ENCODE peak calls at places on chromosomes 7 and 10, in nine cellular contexts. Y is activated effector memory CD4-positive, alpha-beta T cell treated with anti-CD3 and anti-CD28 coated beads, Interleukin-2, amount 50 U/mL, for 16 hours; J is nephron progenitor cell; A is C1 segment of cervical spinal cord; R is NCI-H446; U is activated naive CD4-positive, alpha-beta T cell; K is stromal cell of bone marrow; S is hypothalamus; Z is naive B cell. E is an unnamed sample.

GRCh38 chr10:7471720-7472367 is 61.0 kb upstream of the SFMBT2 start:
- DNase-seq in S (no peak), Y (no peak), J (no peak), A (no peak), Z (peak), K (no peak), U (no peak), R (no peak), E (no peak)

GRCh38 chr10:311901-312665 is 176.8 kb downstream of the ZMYND11 start:
- DNase-seq in A (no peak), R (no peak), S (no peak), U (no peak), Z (peak), J (no peak), K (no peak), Y (no peak), E (no peak)

GRCh38 chr7:83060218-83060617 is 102.5 kb downstream of the PCLO start:
- DNase-seq in A (no peak), R (peak), J (no peak), Z (no peak), U (no peak), S (no peak), K (no peak), Y (no peak), E (peak)

GRCh38 chr10:58691528-58691927 is 178.9 kb downstream of the BICC1 start:
- DNase-seq in K (no peak), S (no peak), U (no peak), Z (no peak), J (no peak), Y (no peak), R (no peak), A (no peak), E (no peak)

GRCh38 chr7:133854739-133855138 is 272.4 kb upstream of the LRGUK start:
- DNase-seq in R (peak), J (no peak), S (no peak), K (no peak), U (no peak), Y (no peak), A (no peak), Z (no peak), E (no peak)

GRCh38 chr10:7436490-7437100 is 25.8 kb upstream of the SFMBT2 start:
- DNase-seq in Y (no peak), K (no peak), R (no peak), Z (no peak), J (no peak), S (no peak), U (no peak), A (no peak), E (no peak)

GRCh38 chr10:62376064-62377025 is 2.2 kb downstream of the ZNF365 start:
- DNase-seq in K (no peak), R (no peak), J (no peak), U (no peak), Y (no peak), A (peak), Z (no peak), S (no peak), E (no peak)

GRCh38 chr7:102258073-102258748 is 28.5 kb upstream of the SH2B2 start:
- DNase-seq in Y (no peak), U (no peak), R (no peak), A (no peak), K (no peak), J (no peak), Z (no peak), S (no peak), E (peak)

GRCh38 chr7:114087674-114088539 is 169.1 kb upstream of the PPP1R3A start:
- DNase-seq in K (no peak), Y (no peak), A (no peak), Z (no peak), S (no peak), U (no peak), R (peak), J (peak), E (peak)

GRCh38 chr10:132022241-132022640 is 40.5 kb upstream of the BNIP3 start:
- DNase-seq in R (no peak), Z (no peak), K (no peak), S (no peak), U (no peak), Y (no peak), J (no peak), A (no peak), E (no peak)

GRCh38 chr7:90910136-90910535 is 314.0 kb downstream of the CDK14 start:
- DNase-seq in Z (no peak), J (no peak), A (no peak), U (no peak), Y (no peak), R (no peak), S (no peak), K (no peak), E (no peak)

GRCh38 chr10:63700209-63700934 is 179.2 kb downstream of the REEP3 start:
- DNase-seq in K (peak), S (no peak), U (no peak), R (peak), A (no peak), Y (no peak), Z (no peak), J (no peak), E (no peak)

GRCh38 chr7:1733206-1733907 is 63.3 kb downstream of the ELFN1 start:
- DNase-seq in Z (no peak), S (no peak), A (no peak), K (no peak), U (no peak), R (no peak), J (no peak), Y (no peak), E (no peak)

GRCh38 chr10:69262249-69262864 is 15.9 kb upstream of the HK1 start:
- DNase-seq in K (no peak), J (no peak), Y (no peak), U (no peak), R (no peak), A (no peak), S (no peak), Z (no peak), E (no peak)

GRCh38 chr7:50214771-50215170 is 89.7 kb upstream of the IKZF1 start:
- DNase-seq in K (no peak), J (no peak), Z (no peak), A (no peak), R (no peak), Y (no peak), S (no peak), U (no peak), E (no peak)

GRCh38 chr10:46240684-46241565 is 45.9 kb upstream of the ANTXRL start:
- DNase-seq in S (no peak), U (no peak), K (no peak), Y (no peak), A (no peak), R (no peak), J (no peak), Z (no peak), E (no peak)

GRCh38 chr10:42951486-42952251 is 125.2 kb upstream of the RET start:
- DNase-seq in R (no peak), S (no peak), K (no peak), U (no peak), A (no peak), J (peak), Z (no peak), Y (peak), E (peak)

GRCh38 chr10:19993714-19994343 is 177.6 kb downstream of the PLXDC2 start:
- DNase-seq in U (no peak), A (no peak), S (no peak), Y (no peak), R (no peak), K (no peak), J (no peak), Z (no peak), E (no peak)

GRCh38 chr10:17409170-17409733 is 45.1 kb downstream of the ST8SIA6 start:
- DNase-seq in Z (no peak), Y (no peak), R (no peak), S (no peak), K (no peak), A (no peak), J (no peak), U (peak), E (no peak)

GRCh38 chr7:157373493-157373892 is 36.7 kb downstream of the DNAJB6 start:
- DNase-seq in U (no peak), A (no peak), K (no peak), Z (no peak), S (no peak), Y (peak), R (no peak), J (no peak), E (no peak)

GRCh38 chr7:46207931-46208634 is 287.0 kb upstream of the IGFBP3 start:
- DNase-seq in U (no peak), J (no peak), R (no peak), Y (no peak), S (no peak), Z (no peak), A (no peak), K (no peak), E (no peak)

GRCh38 chr10:80713398-80713928 is 175.8 kb downstream of the SH2D4B start:
- DNase-seq in Z (no peak), U (no peak), R (no peak), K (no peak), A (no peak), J (no peak), Y (no peak), S (no peak), E (no peak)

GRCh38 chr10:129321727-129322126 is 145.3 kb upstream of the MGMT start:
- DNase-seq in R (no peak), S (no peak), U (no peak), K (no peak), A (no peak), J (no peak), Y (no peak), Z (no peak), E (no peak)